ENCODE peak calls at places on chromosomes 4 and X, in four cellular contexts. T is cerebellar cortex; Y is effector CD4-positive, alpha-beta T cell; M is tibial artery. H is an unnamed sample.

GRCh38 chr4:112765317-112765989 is 128.5 kb downstream of the LARP7 start:
- DNase-seq in T (peak), M (no peak), Y (no peak), H (no peak)

GRCh38 chr4:173370130-173370476 is 651 bp upstream of the SAP30 start:
- DNase-seq in Y (peak), T (no peak), M (peak), H (peak)

GRCh38 chr4:81220269-81220668 is 5.2 kb upstream of the PRKG2 start:
- DNase-seq in Y (no peak), M (no peak), T (no peak), H (no peak)

GRCh38 chrX:12903646-12904045 is 2.8 kb upstream of the TLR8 start:
- DNase-seq in T (no peak), Y (no peak), M (no peak), H (no peak)

GRCh38 chr4:89276296-89276695 is 31.3 kb downstream of the GPRIN3 start:
- DNase-seq in M (no peak), T (no peak), Y (no peak), H (no peak)

GRCh38 chr4:53776141-53776540 is 184.9 kb upstream of the LNX1 start:
- DNase-seq in Y (no peak), T (no peak), M (no peak), H (no peak)

GRCh38 chr4:145827885-145828284 is 110.7 kb downstream of the ZNF827 start:
- DNase-seq in M (no peak), Y (no peak), T (peak), H (no peak)

GRCh38 chrX:149825424-149825823 is 43.7 kb downstream of the MAGEA9 start:
- DNase-seq in Y (no peak), M (no peak), T (no peak), H (peak)

GRCh38 chr4:189304755-189305154 is 635.9 kb upstream of the FRG1 start:
- DNase-seq in T (no peak), M (no peak), Y (no peak), H (no peak)

GRCh38 chrX:9362529-9362928 is 102.3 kb upstream of the TBL1X start:
- DNase-seq in Y (no peak), T (peak), M (no peak), H (peak)

GRCh38 chr4:77065382-77065781 is 10.4 kb downstream of the CCNI start:
- DNase-seq in Y (no peak), M (no peak), T (no peak), H (no peak)

GRCh38 chr4:2231082-2231481 is 10.8 kb downstream of the HAUS3 start:
- DNase-seq in Y (no peak), M (no peak), T (no peak), H (no peak)

GRCh38 chrX:38166478-38167083 is 54.1 kb downstream of the SRPX start:
- DNase-seq in M (no peak), Y (peak), T (no peak), H (no peak)

GRCh38 chr4:178633263-178633662 is 1191.0 kb upstream of the AGA start:
- DNase-seq in M (no peak), Y (no peak), T (no peak), H (no peak)